ENCODE peak calls at places on chromosomes 1 and 21, in eight cellular contexts. O is HEK293T; L is GOT3; H is GM20000; U is stimulated activated CD4-positive, alpha-beta T cell treated with anti-CD3 and anti-CD28 coated beads, Interleukin-1b, Interleukin-23, amount 100 ng/mL, for 24 hours; T is B cell; A is neural progenitor cell; Q is EH. X is an unnamed sample.

GRCh38 chr1:204319027-204319426 is 40.7 kb downstream of the PLEKHA6 start:
- DNase-seq in O (no peak), L (no peak), H (no peak), U (no peak), T (peak; percentile 27), A (no peak), Q (peak; percentile 25), X (no peak)

GRCh38 chr1:181222972-181223371 is 134.5 kb downstream of the IER5 start:
- DNase-seq in O (no peak), L (no peak), H (no peak), U (no peak), T (no peak), A (no peak), Q (no peak), X (no peak)

GRCh38 chr21:31732891-31733520 is 1.1 kb upstream of the SCAF4 start:
- DNase-seq in O (peak; percentile 20), L (no peak), H (peak; percentile 27), U (peak; percentile 4), T (no peak), A (peak; percentile 23), Q (peak; percentile 50), X (no peak)

GRCh38 chr1:241485554-241485992 is 34.0 kb downstream of the FH start:
- DNase-seq in O (no peak), L (no peak), H (peak; percentile 33), U (no peak), T (no peak), A (peak; percentile 28), Q (peak; percentile 35), X (no peak)

GRCh38 chr1:238177351-238177750 is 286.6 kb upstream of the ZP4 start:
- DNase-seq in O (no peak), L (no peak), H (no peak), U (no peak), T (no peak), A (peak; percentile 7), Q (no peak), X (no peak)

GRCh38 chr1:2060082-2060481 is 9.9 kb downstream of the PRKCZ start:
- DNase-seq in O (no peak), L (no peak), H (no peak), U (no peak), T (no peak), A (no peak), Q (no peak), X (no peak)

GRCh38 chr1:236541710-236542109 is 17.9 kb downstream of the LGALS8 start:
- DNase-seq in O (no peak), L (no peak), H (no peak), U (no peak), T (no peak), A (no peak), Q (no peak), X (no peak)

GRCh38 chr1:7516341-7516740 is 254.8 kb upstream of the VAMP3 start:
- DNase-seq in O (no peak), L (no peak), H (no peak), U (no peak), T (no peak), A (peak; percentile 73), Q (peak; percentile 55), X (no peak)

GRCh38 chr1:245304698-245305097 is 149.9 kb downstream of the KIF26B start:
- DNase-seq in O (no peak), L (no peak), H (no peak), U (no peak), T (no peak), A (no peak), Q (peak; percentile 10), X (no peak)

GRCh38 chr1:174262747-174263241 is 103.5 kb downstream of the RABGAP1L start:
- DNase-seq in O (peak; percentile 56), L (no peak), H (peak; percentile 52), U (no peak), T (no peak), A (peak; percentile 56), Q (peak; percentile 56), X (peak; percentile 43)

GRCh38 chr1:212981025-212981495 is 30.7 kb downstream of the VASH2 start:
- DNase-seq in O (no peak), L (no peak), H (no peak), U (no peak), T (no peak), A (no peak), Q (peak; percentile 15), X (no peak)

GRCh38 chr1:245055752-245056151 is 99.0 kb upstream of the KIF26B start:
- DNase-seq in O (no peak), L (no peak), H (no peak), U (no peak), T (no peak), A (no peak), Q (no peak), X (no peak)

GRCh38 chr1:94790246-94790645 is 29.9 kb upstream of the SLC44A3 start:
- DNase-seq in O (no peak), L (no peak), H (no peak), U (no peak), T (no peak), A (no peak), Q (peak; percentile 13), X (no peak)

GRCh38 chr1:6180578-6181311 is 624 bp upstream of the CHD5 start:
- DNase-seq in O (no peak), L (no peak), H (peak; percentile 61), U (no peak), T (no peak), A (peak; percentile 54), Q (no peak), X (no peak)

GRCh38 chr1:45894331-45894730 is 90.9 kb downstream of the MAST2 start:
- DNase-seq in O (no peak), L (no peak), H (no peak), U (no peak), T (no peak), A (no peak), Q (no peak), X (no peak)

X was measured in NCI-H2081 treated with DMSO at 0.1 percent for 48 hours.